ENCODE peak calls at places on chromosomes 5 and 9, in six cellular contexts. W is GM03348, P is epithelial cell of esophagus, R is NCI-H1436, Q is endothelial cell, J is fibroblast of pulmonary artery. Y is an unnamed sample.

GRCh38 chr5:155726267-155726666 is 600.7 kb upstream of the SGCD start:
- DNase-seq in W (peak; percentile 46), P (peak; percentile 55), R (no peak), Q (peak; percentile 54), J (peak; percentile 6), Y (no peak)

GRCh38 chr5:2302169-2302568 is 419.4 kb upstream of the IRX4 start:
- DNase-seq in W (no peak), P (no peak), R (no peak), Q (no peak), J (no peak), Y (no peak)

GRCh38 chr5:60945760-60946253 is 802 bp downstream of the NDUFAF2 start:
- DNase-seq in W (peak; percentile 55), P (peak; percentile 62), R (no peak), Q (no peak), J (peak; percentile 61), Y (peak; percentile 74)

GRCh38 chr9:100474082-100474949 is 1.4 kb downstream of the TMEFF1 start:
- DNase-seq in W (no peak), P (peak; percentile 23), R (no peak), Q (peak; percentile 18), J (no peak), Y (peak; percentile 26)

GRCh38 chr9:129321511-129322021 is 143.5 kb upstream of the IER5L start:
- DNase-seq in W (no peak), P (no peak), R (no peak), Q (no peak), J (no peak), Y (no peak)

GRCh38 chr9:73074176-73074708 is 77.4 kb upstream of the ANXA1 start:
- DNase-seq in W (peak; percentile 22), P (no peak), R (no peak), Q (no peak), J (peak; percentile 26), Y (no peak)

GRCh38 chr9:35839926-35840325 is 10.9 kb downstream of the TMEM8B start:
- DNase-seq in W (no peak), P (no peak), R (no peak), Q (no peak), J (no peak), Y (no peak)

GRCh38 chr5:111707624-111708165 is 49.3 kb downstream of the NREP start:
- DNase-seq in W (no peak), P (peak; percentile 63), R (no peak), Q (no peak), J (no peak), Y (no peak)

GRCh38 chr5:10306114-10306513 is 1.6 kb downstream of the CMBL start:
- DNase-seq in W (no peak), P (no peak), R (no peak), Q (no peak), J (no peak), Y (no peak)

GRCh38 chr5:131587541-131587940 is 47.5 kb downstream of the RAPGEF6 start:
- DNase-seq in W (peak; percentile 11), P (peak; percentile 11), R (no peak), Q (no peak), J (no peak), Y (no peak)

Y was measured in KBM-7.